ENCODE peak calls at places on chromosomes 12 and 14, in four cellular contexts. T is SK-N-SH, P is K562, F is A549. L is an unnamed sample.

GRCh38 chr14:59919582-59920377 is at the start of gene LRRC9:
- DNase-seq in T (peak), P (no peak), F (no peak), L (no peak)

GRCh38 chr12:17954788-17955187 is 135.2 kb downstream of the RERGL start:
- DNase-seq in T (no peak), P (no peak), F (peak), L (no peak)

GRCh38 chr12:59151243-59151642 is 230.9 kb upstream of the LRIG3 start:
- DNase-seq in T (no peak), P (no peak), F (no peak), L (no peak)

GRCh38 chr12:27619308-27619707 is 76.9 kb upstream of the REP15 start:
- DNase-seq in T (no peak), P (peak), F (peak), L (no peak)

GRCh38 chr12:103786201-103786600 is 54.8 kb downstream of the NT5DC3 start:
- DNase-seq in T (no peak), P (no peak), F (no peak), L (no peak)

GRCh38 chr12:43104524-43104923 is 447.5 kb downstream of the ADAMTS20 start:
- DNase-seq in T (no peak), P (no peak), F (no peak), L (no peak)

GRCh38 chr12:124919646-124920352 is 5.3 kb upstream of the UBC start:
- DNase-seq in T (no peak), P (peak), F (peak), L (peak)

GRCh38 chr14:103360548-103360947 is 24.7 kb upstream of the MARK3 start:
- DNase-seq in T (no peak), P (peak), F (no peak), L (no peak)

GRCh38 chr12:7588703-7589329 is 76.9 kb downstream of the APOBEC1 start:
- DNase-seq in T (peak), P (peak), F (peak), L (peak)

GRCh38 chr14:75184039-75184438 is 7.6 kb upstream of the TMED10 start:
- DNase-seq in T (no peak), P (no peak), F (no peak), L (no peak)

GRCh38 chr14:92513204-92513965 is at the start of gene RIN3:
- DNase-seq in T (peak), P (no peak), F (peak), L (no peak)

GRCh38 chr14:78448483-78449094 is 278.4 kb downstream of the NRXN3 start:
- DNase-seq in T (peak), P (peak), F (peak), L (peak)

GRCh38 chr12:6700646-6701051 is at the start of gene PIANP:
- DNase-seq in T (peak), P (no peak), F (no peak), L (no peak)

GRCh38 chr12:25864287-25864686 is 94.2 kb upstream of the RASSF8 start:
- DNase-seq in T (no peak), P (no peak), F (no peak), L (no peak)

GRCh38 chr12:15700595-15700994 is 88.6 kb downstream of the EPS8 start:
- DNase-seq in T (no peak), P (peak), F (peak), L (peak)

GRCh38 chr14:73747386-73748211 is 33.4 kb upstream of the PNMA1 start:
- DNase-seq in T (no peak), P (no peak), F (no peak), L (no peak)

GRCh38 chr12:48979602-48980388 is 1.7 kb downstream of the WNT1 start:
- DNase-seq in T (no peak), P (no peak), F (no peak), L (no peak)

GRCh38 chr12:68470664-68471328 is 138.6 kb upstream of the MDM1 start:
- DNase-seq in T (no peak), P (no peak), F (no peak), L (no peak)

GRCh38 chr12:123398918-123399617 is 15.1 kb downstream of the KMT5A start:
- DNase-seq in T (no peak), P (no peak), F (no peak), L (no peak)

GRCh38 chr14:99389171-99389826 is 91.4 kb downstream of the SETD3 start:
- DNase-seq in T (peak), P (peak), F (peak), L (no peak)

GRCh38 chr14:21145437-21145836 is 10.4 kb downstream of the OR5AU1 start:
- DNase-seq in T (no peak), P (no peak), F (no peak), L (no peak)

GRCh38 chr14:21149641-21150367 is 6.1 kb downstream of the OR5AU1 start:
- DNase-seq in T (no peak), P (no peak), F (no peak), L (no peak)
- H3K4me3 ChIP-seq in T (no peak), P (no peak), F (no peak), L (no peak)

GRCh38 chr12:53500119-53500775 is 836 bp upstream of the TARBP2 start:
- DNase-seq in T (peak), P (peak), F (peak), L (no peak)

GRCh38 chr12:53500776-53501614 is at the start of gene TARBP2:
- DNase-seq in T (peak), P (peak), F (peak), L (peak)

GRCh38 chr12:53497461-53497860 is 1.8 kb downstream of the MAP3K12 start:
- DNase-seq in T (no peak), P (no peak), F (no peak), L (no peak)

GRCh38 chr12:53498235-53498630 is 1.0 kb downstream of the MAP3K12 start:
- DNase-seq in T (no peak), P (no peak), F (no peak), L (no peak)

DNA sequence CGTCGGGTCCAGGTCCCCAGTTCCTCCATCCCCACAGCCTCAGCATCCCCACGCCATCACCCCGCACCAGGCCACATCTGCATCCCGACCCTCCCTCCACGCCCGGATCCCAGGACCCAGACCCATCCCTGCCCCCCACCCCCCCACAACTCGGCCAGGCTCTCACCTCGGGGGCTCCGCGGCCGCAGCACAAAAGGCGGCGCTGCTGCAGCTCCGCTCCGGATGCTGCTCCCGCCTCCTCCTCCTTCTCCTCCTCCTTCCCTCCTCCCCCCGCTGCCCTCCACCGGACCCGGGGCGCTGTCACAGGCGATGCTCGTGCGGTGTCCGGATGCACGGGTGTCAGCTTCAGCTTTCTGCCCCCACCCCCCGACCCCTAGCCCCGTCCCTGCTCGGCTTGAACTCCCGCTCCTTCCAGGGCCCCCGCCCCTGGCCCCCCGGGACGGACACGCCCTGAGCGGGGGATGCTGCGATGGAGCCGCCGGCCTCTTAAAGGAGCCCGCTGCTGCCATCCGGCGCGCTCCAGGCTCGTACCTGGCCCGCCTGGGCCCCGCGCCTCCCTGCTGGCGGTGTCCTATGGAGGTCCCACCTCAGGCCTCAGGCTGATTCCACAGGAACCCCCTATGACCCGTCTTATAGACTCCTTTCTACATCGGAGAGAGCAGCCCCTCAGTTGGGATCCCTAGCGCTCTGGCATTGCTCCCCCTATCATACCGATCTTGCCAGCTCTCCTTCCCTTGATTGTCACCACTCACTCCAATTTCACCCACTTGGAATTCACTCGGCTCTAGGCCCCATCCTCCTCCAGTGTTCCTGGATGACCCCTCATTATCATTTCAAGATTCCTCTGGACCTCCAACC is at the start of gene MAP3K12:
- DNase-seq in T (peak), P (peak), F (peak), L (no peak)
- TF ChIP-seq RAD21 in T (no peak), P (no peak), F (no peak), L (no peak)

GRCh38 chr14:20434701-20435453 is 1.1 kb downstream of the KLHL33 start:
- DNase-seq in T (no peak), P (no peak), F (no peak), L (no peak)
- H3K4me3 ChIP-seq in T (no peak), P (no peak), F (no peak), L (no peak)

GRCh38 chr12:55743131-55743921 is 404 bp downstream of the GDF11 start:
- DNase-seq in T (peak), P (peak), F (peak), L (no peak)
- TF ChIP-seq RAD21 in T (no peak), P (no peak), F (no peak), L (no peak)

GRCh38 chr12:20212658-20213387 is 155.5 kb upstream of the PDE3A start:
- DNase-seq in T (peak), P (no peak), F (peak), L (no peak)

GRCh38 chr12:20211537-20211936 is 156.8 kb upstream of the PDE3A start:
- DNase-seq in T (no peak), P (no peak), F (no peak), L (no peak)

GRCh38 chr12:20212036-20212435 is 156.3 kb upstream of the PDE3A start:
- DNase-seq in T (no peak), P (no peak), F (peak), L (no peak)

GRCh38 chr12:20214286-20214685 is 154.1 kb upstream of the PDE3A start:
- DNase-seq in T (no peak), P (no peak), F (no peak), L (no peak)

GRCh38 chr12:20213851-20214250 is 154.5 kb upstream of the PDE3A start:
- DNase-seq in T (no peak), P (no peak), F (no peak), L (no peak)
- H3K4me3 ChIP-seq in T (no peak), P (no peak), F (no peak), L (no peak)

L was measured in GM12878.